ENCODE peak calls at places on chromosomes 12 and 14, in four cellular contexts. W, B, S and D are unnamed samples.

GRCh38 chr12:94134226-94134795 is 14.1 kb upstream of the PLXNC1 start:
- DNase-seq in W (peak; percentile 53), B (no peak), S (no peak), D (no peak)

GRCh38 chr12:14601692-14602091 is 34.0 kb upstream of the PLBD1 start:
- DNase-seq in B (no peak), S (no peak), W (no peak), D (no peak)

GRCh38 chr12:50690923-50691322 is 73.0 kb upstream of the ATF1 start:
- DNase-seq in S (no peak), W (no peak), B (no peak), D (peak; percentile 70)

GRCh38 chr14:79483472-79483871 is 727.8 kb downstream of the DIO2 start:
- DNase-seq in S (no peak), W (no peak), B (no peak), D (no peak)

GRCh38 chr12:119714614-119715267 is 46.8 kb downstream of the PRKAB1 start:
- DNase-seq in S (no peak), B (no peak), W (no peak), D (no peak)

GRCh38 chr12:77979597-77980250 is 149.0 kb downstream of the NAV3 start:
- DNase-seq in B (no peak), S (no peak), W (no peak), D (no peak)

GRCh38 chr12:18389820-18390219 is 128.5 kb downstream of the PIK3C2G start:
- DNase-seq in B (no peak), W (no peak), S (no peak), D (no peak)

GRCh38 chr12:102095677-102096263 is 24.1 kb downstream of the NUP37 start:
- DNase-seq in S (no peak), B (no peak), W (no peak), D (no peak)

GRCh38 chr12:57133013-57133569 is 4.8 kb downstream of the LRP1 start:
- DNase-seq in W (no peak), B (peak; percentile 7), S (peak; percentile 22), D (no peak)

GRCh38 chr12:57135487-57135886 is 7.2 kb downstream of the LRP1 start:
- DNase-seq in S (peak; percentile 67), W (no peak), B (peak; percentile 8), D (no peak)

GRCh38 chr12:57131896-57132744 is 3.8 kb downstream of the LRP1 start:
- DNase-seq in W (no peak), S (no peak), B (peak; percentile 7), D (no peak)

GRCh38 chr12:57134949-57135348 is 6.7 kb downstream of the LRP1 start:
- DNase-seq in W (no peak), S (peak; percentile 23), B (peak; percentile 4), D (no peak)

GRCh38 chr12:57133916-57134315 is 5.6 kb downstream of the LRP1 start:
- DNase-seq in B (peak; percentile 7), W (no peak), S (peak; percentile 34), D (no peak)
- H3K4me3 ChIP-seq in B (no peak overlapping the region), W (no peak overlapping the region), S (no peak overlapping the region), D (no peak overlapping the region)

GRCh38 chr12:20109667-20110066 is 258.7 kb upstream of the PDE3A start:
- DNase-seq in W (no peak), S (no peak), B (no peak), D (no peak)
- TF ChIP-seq CTCF in W (no peak), S (no peak), B (no peak), D (no peak)

DNA sequence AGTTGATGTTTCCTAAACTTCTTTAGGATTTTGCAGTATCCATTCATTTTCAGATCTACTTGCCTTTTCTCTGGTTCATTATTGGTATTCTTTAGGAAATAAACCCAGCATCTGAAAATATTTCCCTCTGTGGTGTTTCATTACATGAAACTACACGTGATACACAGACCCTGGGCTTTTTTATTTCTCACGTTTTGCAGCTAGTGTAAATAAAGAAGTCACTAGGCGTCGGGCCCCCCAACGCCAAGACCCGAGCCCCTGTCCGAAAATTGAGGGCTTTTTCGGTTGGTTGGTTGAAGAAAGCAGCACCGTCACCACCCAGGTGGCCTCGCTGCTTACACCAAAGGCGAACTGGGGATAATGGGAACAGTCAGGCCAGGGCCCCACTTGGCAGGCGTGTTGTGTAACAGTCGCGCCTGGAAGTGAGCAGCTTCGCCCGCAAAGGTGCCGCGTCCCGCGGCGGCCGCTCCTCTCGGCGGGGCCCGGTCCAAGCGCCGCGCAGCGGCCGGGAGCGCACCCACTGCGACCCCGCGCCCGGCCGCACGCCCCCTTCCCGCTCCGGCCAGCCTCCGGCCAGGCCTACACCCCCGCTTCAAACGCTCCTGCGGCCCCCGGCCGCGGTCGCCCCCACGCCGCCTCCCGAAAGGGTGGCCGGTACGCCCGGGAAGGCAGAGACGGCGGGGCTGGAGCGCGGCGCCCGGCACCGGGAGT is 1.2 kb downstream of the DUSP16 start:
- DNase-seq in W (peak; percentile 76), B (peak; percentile 64), S (peak; percentile 65), D (peak; percentile 78)
- TF ChIP-seq POLR2A in W (peak; percentile 24), B (peak; percentile 47), S (no peak), D (peak; percentile 72)

GRCh38 chr12:11765817-11766794 is 116.6 kb downstream of the ETV6 start:
- DNase-seq in S (no peak), W (peak; percentile 85), B (peak; percentile 56), D (peak; percentile 42)
- H3K4me3 ChIP-seq in S (peak overlapping the region; percentile 4), W (no peak overlapping the region), B (no peak overlapping the region), D (no peak overlapping the region)

GRCh38 chr14:88535149-88535548 is 19.7 kb downstream of the PTPN21 start:
- DNase-seq in S (no peak), W (peak; percentile 71), B (peak; percentile 75), D (peak; percentile 61)
- TF ChIP-seq CTCF in S (no peak), W (peak; percentile 15), B (peak; percentile 9), D (peak; percentile 29)

GRCh38 chr14:94129111-94129757 is at the start of gene IFI27L2:
- DNase-seq in S (peak; percentile 73), W (peak; percentile 89), B (peak; percentile 74), D (peak; percentile 68)
- TF ChIP-seq POLR2A in S (no peak), W (no peak), B (peak; percentile 23), D (peak; percentile 30)

GRCh38 chr14:21556378-21557083 is 23.3 kb downstream of the OR10G3 start:
- DNase-seq in B (no peak), S (no peak), W (no peak), D (no peak)

GRCh38 chr14:21553266-21553665 is 26.6 kb downstream of the OR10G3 start:
- DNase-seq in S (no peak), B (no peak), W (no peak), D (no peak)

GRCh38 chr14:21558703-21559063 is 21.2 kb downstream of the OR10G3 start:
- DNase-seq in S (no peak), W (no peak), B (no peak), D (no peak)

GRCh38 chr14:21557084-21557901 is 22.6 kb downstream of the OR10G3 start:
- DNase-seq in B (peak; percentile 77), S (peak; percentile 74), W (peak; percentile 90), D (peak; percentile 83)
- H3K4me3 ChIP-seq in B (peak overlapping the region; percentile 19), S (peak overlapping the region; percentile 30), W (peak overlapping the region; percentile 29), D (no peak overlapping the region)

GRCh38 chr12:63036216-63036973 is 101.4 kb upstream of the PPM1H start:
- DNase-seq in W (peak; percentile 47), B (no peak), S (no peak), D (no peak)

GRCh38 chr12:63036974-63037335 is 102.0 kb upstream of the PPM1H start:
- DNase-seq in W (no peak), S (no peak), B (no peak), D (no peak)

GRCh38 chr12:63037721-63038120 is 102.8 kb upstream of the PPM1H start:
- DNase-seq in W (no peak), S (no peak), B (no peak), D (no peak)

GRCh38 chr12:63040526-63041220 is 105.7 kb upstream of the PPM1H start:
- DNase-seq in W (no peak), S (no peak), B (no peak), D (no peak)

DNA sequence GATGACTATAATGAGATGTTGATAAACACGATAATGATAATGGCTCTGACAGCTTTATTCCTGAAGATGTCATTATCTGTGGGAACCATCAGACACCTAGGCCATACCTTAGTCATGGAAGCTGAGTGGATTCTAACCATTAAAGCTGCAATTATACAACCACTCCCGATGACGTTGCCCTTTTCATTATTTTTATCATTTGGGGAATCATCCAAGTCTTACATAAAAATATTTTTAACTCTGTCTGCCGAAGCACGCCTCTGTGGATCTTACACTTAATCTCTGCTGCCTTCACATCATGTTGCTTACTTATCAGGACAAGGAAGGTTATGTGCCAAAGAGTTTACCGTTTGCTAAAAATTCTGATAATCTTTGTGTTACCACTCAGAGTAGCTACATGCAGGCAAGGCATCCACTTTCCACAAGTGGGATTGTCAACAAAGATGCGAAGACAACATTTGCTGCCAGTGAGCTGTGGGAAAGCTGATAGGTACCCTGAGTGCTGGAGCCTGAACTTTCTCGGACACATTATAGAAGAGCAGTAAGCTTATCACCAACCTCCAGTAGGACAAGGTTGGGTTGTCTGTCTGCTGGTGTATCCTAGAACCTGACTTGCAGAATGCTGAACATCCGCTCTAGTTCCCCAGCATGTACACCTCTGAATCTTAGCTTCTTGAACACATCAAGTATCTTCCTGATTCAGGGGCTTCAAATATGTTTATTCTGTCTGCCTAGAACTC is 103.6 kb upstream of the PPM1H start:
- DNase-seq in S (no peak), W (no peak), B (no peak), D (no peak)
- TF ChIP-seq CTCF in S (no peak), W (no peak), B (no peak), D (no peak)

GRCh38 chr14:90675399-90675798 is 140.8 kb downstream of the TTC7B start:
- DNase-seq in W (no peak), B (no peak), S (no peak), D (no peak)
- TF ChIP-seq POLR2A in W (no peak), B (no peak), S (no peak), D (no peak)

DNA sequence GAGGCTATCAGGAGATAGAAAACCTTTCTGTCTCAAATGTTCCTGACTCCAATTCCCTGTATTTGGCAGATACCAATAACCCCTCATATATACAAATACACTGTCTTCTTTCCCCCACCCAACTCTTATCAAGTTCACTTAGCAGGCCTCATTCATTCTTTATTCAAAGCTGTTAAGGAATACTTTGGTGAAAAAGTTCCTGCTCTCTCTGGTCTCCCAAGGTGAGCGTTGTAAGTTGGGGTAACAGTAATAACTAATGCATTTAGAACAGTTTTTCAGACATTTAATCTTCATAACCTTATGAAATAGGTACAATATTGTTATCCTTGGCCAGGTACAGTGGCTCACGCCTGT is 3.9 kb upstream of the GDF11 start:
- DNase-seq in B (no peak), W (no peak), S (no peak), D (no peak)
- H3K4me3 ChIP-seq in B (peak overlapping the region; percentile 34), W (peak overlapping the region; percentile 45), S (no peak overlapping the region), D (no peak overlapping the region)